ENCODE peak calls at places on chromosomes 7 and 10, in six cellular contexts. L is stomach, Y is tibial nerve, M is HCT116, Q is esophagus muscularis mucosa, O is transverse colon. N is an unnamed sample.

GRCh38 chr10:102280397-102281015 is 35.2 kb downstream of the GBF1 start:
- DNase-seq in L (no peak), Y (no peak), M (no peak), Q (no peak), O (no peak), N (no peak)

GRCh38 chr7:135492151-135492550 is 17.8 kb downstream of the CNOT4 start:
- DNase-seq in L (no peak), Y (no peak), M (no peak), Q (no peak), O (no peak), N (no peak)

GRCh38 chr10:32379314-32379949 is 32.5 kb upstream of the EPC1 start:
- DNase-seq in L (no peak), Y (no peak), M (peak; percentile 62), Q (no peak), O (no peak), N (no peak)

GRCh38 chr10:34907743-34908425 is 92.8 kb upstream of the PARD3 start:
- DNase-seq in L (no peak), Y (no peak), M (no peak), Q (no peak), O (no peak), N (no peak)

GRCh38 chr7:139916717-139917395 is 87.8 kb downstream of the TBXAS1 start:
- DNase-seq in L (no peak), Y (no peak), M (no peak), Q (no peak), O (peak; percentile 37), N (no peak)

GRCh38 chr7:95871078-95871848 is 98.9 kb downstream of the DYNC1I1 start:
- DNase-seq in L (no peak), Y (no peak), M (peak; percentile 29), Q (no peak), O (no peak), N (no peak)

GRCh38 chr7:107559864-107560263 is 3.9 kb downstream of the COG5 start:
- DNase-seq in L (no peak), Y (no peak), M (no peak), Q (no peak), O (no peak), N (no peak)

GRCh38 chr7:3191545-3191944 is 109.5 kb upstream of the SDK1 start:
- DNase-seq in L (no peak), Y (no peak), M (no peak), Q (no peak), O (no peak), N (no peak)

GRCh38 chr10:69729326-69730048 is 72.2 kb upstream of the COL13A1 start:
- DNase-seq in L (no peak), Y (no peak), M (no peak), Q (no peak), O (no peak), N (no peak)

GRCh38 chr10:125329056-125329455 is 168.7 kb upstream of the CTBP2 start:
- DNase-seq in L (no peak), Y (no peak), M (no peak), Q (no peak), O (no peak), N (no peak)

GRCh38 chr10:132912685-132913558 is 29.4 kb downstream of the CFAP46 start:
- DNase-seq in L (no peak), Y (peak; percentile 5), M (no peak), Q (no peak), O (peak; percentile 8), N (no peak)

GRCh38 chr10:62433181-62433692 is 59.1 kb downstream of the ZNF365 start:
- DNase-seq in L (no peak), Y (no peak), M (peak; percentile 35), Q (no peak), O (no peak), N (peak; percentile 3)

GRCh38 chr10:7928511-7928910 is 110.2 kb downstream of the TAF3 start:
- DNase-seq in L (no peak), Y (no peak), M (no peak), Q (no peak), O (no peak), N (no peak)

GRCh38 chr10:44396671-44397191 is 11.8 kb upstream of the CXCL12 start:
- DNase-seq in L (no peak), Y (no peak), M (no peak), Q (no peak), O (no peak), N (no peak)

GRCh38 chr10:103772096-103772845 is 83.1 kb downstream of the SH3PXD2A start:
- DNase-seq in L (peak; percentile 75), Y (peak; percentile 60), M (peak; percentile 62), Q (peak; percentile 97), O (peak; percentile 87), N (no peak)

GRCh38 chr7:157667731-157668130 is 330.9 kb downstream of the DNAJB6 start:
- DNase-seq in L (no peak), Y (no peak), M (no peak), Q (no peak), O (no peak), N (peak; percentile 25)

GRCh38 chr10:16828114-16828568 is 10.9 kb upstream of the RSU1 start:
- DNase-seq in L (peak; percentile 48), Y (no peak), M (peak; percentile 83), Q (no peak), O (peak; percentile 59), N (peak; percentile 31)

GRCh38 chr7:128351296-128352123 is 7.8 kb upstream of the RBM28 start:
- DNase-seq in L (no peak), Y (no peak), M (no peak), Q (no peak), O (no peak), N (no peak)

GRCh38 chr7:154388412-154388811 is 336.2 kb downstream of the DPP6 start:
- DNase-seq in L (no peak), Y (no peak), M (no peak), Q (no peak), O (no peak), N (no peak)

GRCh38 chr7:28075674-28076358 is 104.8 kb downstream of the JAZF1 start:
- DNase-seq in L (no peak), Y (no peak), M (no peak), Q (no peak), O (no peak), N (no peak)

DNA sequence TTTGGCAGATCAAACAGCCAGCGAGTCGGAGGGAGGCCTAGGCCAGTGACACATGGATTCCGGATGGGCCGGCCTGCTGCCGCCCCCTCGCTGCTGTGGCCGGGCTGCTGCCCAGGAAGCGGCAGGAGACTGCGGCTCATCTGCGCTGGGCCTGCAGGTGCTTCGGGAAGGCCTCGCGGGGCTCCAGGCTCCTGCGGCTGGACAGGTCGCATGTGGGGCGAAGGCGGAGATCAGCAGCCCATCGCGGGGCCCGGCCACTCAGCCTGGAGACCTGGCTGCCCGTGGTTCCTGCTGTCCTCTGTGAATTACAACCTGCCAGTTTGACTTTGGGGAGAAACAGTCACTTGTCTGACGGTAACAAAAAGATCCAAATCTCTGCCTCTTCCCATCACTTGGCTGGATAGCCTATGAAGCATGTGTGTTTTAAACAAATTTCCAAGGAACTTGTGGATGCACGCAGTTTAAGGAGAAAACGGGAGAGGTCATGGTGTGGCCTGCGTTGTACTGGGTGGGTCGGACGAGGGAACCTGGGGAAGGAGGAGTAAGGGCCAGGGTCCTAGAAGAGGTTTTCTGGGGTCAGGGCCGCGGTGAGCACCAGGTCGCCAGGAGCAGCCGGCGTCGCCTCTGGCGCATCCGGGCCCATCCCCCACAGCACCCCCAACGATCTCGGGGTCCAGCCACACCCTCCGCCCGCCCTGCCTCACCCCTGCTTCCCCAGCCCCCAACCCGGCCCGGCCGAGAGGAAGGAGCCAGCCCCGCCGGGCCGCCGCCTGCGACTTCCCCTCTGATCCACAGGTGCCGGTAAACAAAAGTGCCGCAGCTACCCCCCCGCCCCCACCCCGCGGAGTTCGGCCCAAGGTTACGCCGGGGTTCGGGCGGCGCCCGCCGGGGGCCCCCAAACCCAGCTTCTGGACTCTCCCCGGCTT is 1.6 kb downstream of the SPOCK2 start:
- DNase-seq in L (no peak), Y (no peak), M (no peak), Q (no peak), O (peak; percentile 65), N (peak; percentile 52)
- TF ChIP-seq CTCF in L (no peak), Y (no peak), M (no peak), Q (no peak), O (no peak), N (no peak)

GRCh38 chr7:43265139-43265538 is 152.7 kb downstream of the HECW1 start:
- DNase-seq in L (no peak), Y (no peak), M (no peak), Q (no peak), O (no peak), N (no peak)
- H3K27ac ChIP-seq in L (no peak overlapping the region), Y (no peak overlapping the region), M (no peak overlapping the region), Q (no peak overlapping the region), O (no peak overlapping the region), N (no peak overlapping the region)

DNA sequence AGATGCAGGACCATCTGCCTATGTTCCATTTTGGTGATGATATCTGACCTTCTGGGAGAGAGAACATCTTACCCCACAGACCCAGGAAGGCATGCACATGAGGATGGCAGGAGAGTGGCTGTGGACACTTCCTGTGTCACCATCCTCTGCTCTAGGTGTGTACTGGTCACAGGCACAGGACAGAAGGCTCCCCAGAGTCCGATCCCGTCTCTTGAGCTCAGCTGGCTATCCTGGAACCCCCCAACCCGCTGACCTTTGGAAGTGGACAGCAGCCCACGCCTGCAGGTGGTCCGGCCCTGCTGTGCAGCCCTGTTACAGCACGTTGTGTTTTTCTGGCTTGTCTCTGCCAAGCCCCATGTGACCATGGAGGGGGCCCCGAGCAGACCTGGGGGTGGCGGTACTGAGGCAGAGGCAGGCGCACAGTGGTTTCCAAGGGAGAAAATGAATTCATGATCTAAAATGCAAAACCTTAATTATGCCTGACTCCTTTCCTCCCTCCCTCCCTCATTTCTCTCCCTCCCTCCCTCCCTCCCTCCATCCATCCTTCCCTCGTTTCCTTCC is 178.8 kb downstream of the CUX1 start:
- DNase-seq in L (no peak), Y (no peak), M (no peak), Q (no peak), O (no peak), N (no peak)
- TF ChIP-seq CTCF in L (no peak), Y (no peak), M (no peak), Q (no peak), O (no peak), N (no peak)

GRCh38 chr10:121551210-121551609 is 47.0 kb downstream of the FGFR2 start:
- DNase-seq in L (no peak), Y (no peak), M (no peak), Q (no peak), O (no peak), N (no peak)

GRCh38 chr10:121556448-121556847 is 41.8 kb downstream of the FGFR2 start:
- DNase-seq in L (no peak), Y (no peak), M (no peak), Q (no peak), O (no peak), N (no peak)

GRCh38 chr10:121553455-121553854 is 44.8 kb downstream of the FGFR2 start:
- DNase-seq in L (no peak), Y (no peak), M (no peak), Q (no peak), O (no peak), N (no peak)

GRCh38 chr10:121552746-121553145 is 45.5 kb downstream of the FGFR2 start:
- DNase-seq in L (no peak), Y (no peak), M (no peak), Q (no peak), O (no peak), N (no peak)

DNA sequence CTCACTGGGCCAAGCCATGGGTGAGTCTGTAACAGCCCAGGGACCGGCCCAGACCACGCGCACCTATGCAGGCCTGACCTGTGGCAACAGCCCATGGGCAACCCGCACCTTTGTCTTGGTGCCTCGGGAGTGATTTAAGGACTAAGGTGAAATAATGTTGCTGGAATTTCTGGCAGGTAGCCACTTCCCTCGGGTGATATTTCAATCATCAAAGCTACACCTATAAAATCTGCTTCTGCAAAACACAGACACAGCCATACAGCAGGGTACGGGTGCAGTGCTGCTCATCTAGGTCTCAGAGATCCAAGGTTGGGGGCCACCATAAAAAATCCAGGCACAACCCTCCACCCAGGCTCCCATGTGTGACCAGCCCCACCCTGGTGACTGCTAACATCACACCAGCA is 44.4 kb downstream of the FGFR2 start:
- DNase-seq in L (peak; percentile 29), Y (no peak), M (peak; percentile 42), Q (no peak), O (peak; percentile 37), N (no peak)
- H3K27ac ChIP-seq in L (peak overlapping the region; percentile 67), Y (no peak overlapping the region), M (peak overlapping the region; percentile 2), Q (no peak overlapping the region), O (peak overlapping the region; percentile 30), N (no peak overlapping the region)